ENCODE peak calls at places on chromosomes 1 and 21, in five cellular contexts. P is neuronal stem cell, Z is ascending aorta, E is brain microvascular endothelial cell, H is GM23338. I is an unnamed sample.

GRCh38 chr21:44732956-44733355 is 21.6 kb upstream of the TSPEAR start:
- DNase-seq in E (no peak), H (no peak), Z (no peak), P (no peak), I (no peak)

GRCh38 chr1:41238311-41239094 is 3.6 kb downstream of the SCMH1 start:
- DNase-seq in E (no peak), P (no peak), H (no peak), Z (no peak), I (no peak)

GRCh38 chr1:92916899-92917298 is 44.4 kb downstream of the DIPK1A start:
- DNase-seq in Z (no peak), H (no peak), P (no peak), E (no peak), I (no peak)

GRCh38 chr1:201503397-201504176 is 3.3 kb downstream of the CSRP1 start:
- DNase-seq in E (peak; percentile 99), Z (peak; percentile 40), H (peak; percentile 73), P (no peak), I (peak; percentile 79)

GRCh38 chr21:44898851-44899767 is 21.6 kb downstream of the ITGB2 start:
- DNase-seq in H (no peak), Z (no peak), E (no peak), P (no peak), I (no peak)

GRCh38 chr21:44083631-44084291 is 23.4 kb upstream of the PWP2 start:
- DNase-seq in H (no peak), P (no peak), E (peak; percentile 9), Z (no peak), I (no peak)

GRCh38 chr21:45995686-45996179 is 14.2 kb downstream of the COL6A1 start:
- DNase-seq in P (no peak), H (no peak), E (no peak), Z (no peak), I (no peak)

GRCh38 chr21:36260030-36260787 is 59.8 kb upstream of the MORC3 start:
- DNase-seq in Z (no peak), E (peak; percentile 66), H (peak; percentile 84), P (peak; percentile 5), I (peak; percentile 43)

GRCh38 chr1:86706018-86706417 is 1.6 kb downstream of the SH3GLB1 start:
- DNase-seq in Z (no peak), H (no peak), E (no peak), P (no peak), I (no peak)

GRCh38 chr1:25615172-25615541 is 1.4 kb upstream of the MAN1C1 start:
- DNase-seq in H (no peak), E (no peak), P (no peak), Z (no peak), I (no peak)

GRCh38 chr1:77927414-77927813 is 39.0 kb downstream of the NEXN start:
- DNase-seq in P (no peak), E (no peak), H (no peak), Z (no peak), I (no peak)

GRCh38 chr1:79663916-79664315 is 657.4 kb upstream of the ADGRL4 start:
- DNase-seq in E (peak; percentile 0), Z (no peak), P (peak; percentile 14), H (peak; percentile 1), I (no peak)

GRCh38 chr1:207919523-207920210 is 8.7 kb upstream of the CD34 start:
- DNase-seq in Z (no peak), E (no peak), H (no peak), P (no peak), I (no peak)

DNA sequence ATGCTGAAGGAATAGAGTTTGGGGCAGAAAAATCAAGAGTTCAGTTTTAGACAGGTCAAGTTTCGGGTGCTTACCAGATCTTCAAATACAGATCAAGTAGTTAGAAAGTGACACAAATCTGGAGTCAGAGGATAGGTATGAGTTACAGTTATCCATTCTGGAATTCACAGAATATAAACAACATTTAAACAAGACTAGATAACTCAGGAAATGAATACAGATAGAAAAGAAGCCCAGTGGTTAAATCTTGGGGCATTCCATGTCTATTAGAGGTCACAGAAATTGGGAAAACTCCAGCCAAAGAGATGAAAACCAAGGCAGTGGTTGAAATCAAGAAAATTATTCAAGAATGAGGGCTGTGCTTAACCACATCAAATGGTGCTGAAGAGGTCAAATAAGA is 187.0 kb upstream of the HP1BP3 start:
- DNase-seq in E (no peak), P (no peak), Z (no peak), H (no peak), I (no peak)
- H3K4me3 ChIP-seq in E (no peak overlapping the region), P (no peak overlapping the region), Z (no peak overlapping the region), H (no peak overlapping the region), I (no peak overlapping the region)

GRCh38 chr1:222596696-222597095 is 7.0 kb upstream of the TAF1A start:
- DNase-seq in H (no peak), P (no peak), Z (no peak), E (no peak), I (no peak)
- H3K4me3 ChIP-seq in H (no peak overlapping the region), P (no peak overlapping the region), Z (no peak overlapping the region), E (no peak overlapping the region), I (no peak overlapping the region)

GRCh38 chr1:85262985-85263384 is 3.5 kb upstream of the C1orf52 start:
- DNase-seq in H (no peak), P (no peak), Z (no peak), E (no peak), I (no peak)

GRCh38 chr1:85264150-85264549 is 4.7 kb upstream of the C1orf52 start:
- DNase-seq in P (no peak), E (no peak), H (no peak), Z (no peak), I (no peak)

GRCh38 chr1:85258536-85259117 is 835 bp downstream of the C1orf52 start:
- DNase-seq in Z (no peak), P (peak; percentile 37), E (no peak), H (no peak), I (no peak)

GRCh38 chr1:85259118-85259865 is at the start of gene C1orf52:
- DNase-seq in E (peak; percentile 91), Z (peak; percentile 83), H (peak; percentile 97), P (peak; percentile 95), I (peak; percentile 97)

GRCh38 chr1:85259866-85260345 is 444 bp upstream of the C1orf52 start:
- DNase-seq in H (no peak), Z (no peak), E (peak; percentile 29), P (no peak), I (no peak)
- H3K4me3 ChIP-seq in H (peak overlapping the region; percentile 92), Z (peak overlapping the region; percentile 70), E (peak overlapping the region; percentile 93), P (no peak overlapping the region), I (peak overlapping the region; percentile 96)

GRCh38 chr1:2203671-2204383 is 9.3 kb upstream of the FAAP20 start:
- DNase-seq in Z (no peak), P (no peak), H (no peak), E (no peak), I (no peak)
- H3K4me3 ChIP-seq in Z (peak overlapping the region; percentile 71), P (no peak overlapping the region), H (peak overlapping the region; percentile 70), E (peak overlapping the region; percentile 61), I (peak overlapping the region; percentile 42)

DNA sequence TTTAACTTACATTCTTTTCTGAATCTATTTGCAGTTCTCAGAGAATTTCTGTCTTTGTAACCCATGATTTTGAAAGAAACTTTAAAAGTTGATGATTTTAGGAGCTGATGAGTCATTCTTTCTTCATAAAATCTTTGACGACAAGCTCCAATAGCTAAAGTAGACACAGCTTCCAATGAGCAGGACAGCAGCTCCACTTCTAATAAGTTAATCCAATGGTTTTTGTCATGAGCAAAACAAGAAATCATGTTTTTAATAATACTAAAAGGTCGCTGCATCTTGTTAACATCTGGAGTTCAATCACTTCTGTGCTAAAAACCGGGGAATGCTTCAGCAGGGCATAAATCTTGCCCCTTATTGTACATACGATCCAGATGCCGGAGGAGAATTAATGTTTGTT is 48.9 kb upstream of the GORAB start:
- DNase-seq in Z (no peak), P (no peak), E (no peak), H (no peak), I (no peak)
- H3K4me3 ChIP-seq in Z (no peak overlapping the region), P (no peak overlapping the region), E (no peak overlapping the region), H (no peak overlapping the region), I (no peak overlapping the region)